ENCODE peak calls at places on chromosomes 7 and 10, in five cellular contexts. One of them, this sample, is unnamed.

GRCh38 chr10:75358835-75359421 is 42.6 kb downstream of the ZNF503 start:
- DNase-seq in A549: peak
- DNase-seq in DMS153: no peak
- DNase-seq in neuronal stem cell: no peak
- DNase-seq in HEK293T: peak
- DNase-seq in this sample: peak

GRCh38 chr10:75922435-75922834 is 491.0 kb downstream of the LRMDA start:
- DNase-seq in DMS153: no peak
- DNase-seq in neuronal stem cell: no peak
- DNase-seq in A549: no peak
- DNase-seq in HEK293T: no peak
- DNase-seq in this sample: no peak

GRCh38 chr10:62734781-62735463 is 69.6 kb upstream of the ADO start:
- DNase-seq in neuronal stem cell: no peak
- DNase-seq in DMS153: no peak
- DNase-seq in A549: no peak
- DNase-seq in HEK293T: no peak
- DNase-seq in this sample: no peak

GRCh38 chr10:60978287-60979115 is 34.5 kb upstream of the RHOBTB1 start:
- DNase-seq in HEK293T: peak
- DNase-seq in neuronal stem cell: no peak
- DNase-seq in DMS153: no peak
- DNase-seq in A549: no peak
- DNase-seq in this sample: peak

GRCh38 chr10:90859321-90859751 is 1.5 kb upstream of the HTR7 start:
- DNase-seq in A549: no peak
- DNase-seq in neuronal stem cell: no peak
- DNase-seq in DMS153: no peak
- DNase-seq in HEK293T: no peak
- DNase-seq in this sample: peak

GRCh38 chr7:4667776-4668509 is 14.2 kb upstream of the FOXK1 start:
- DNase-seq in DMS153: no peak
- DNase-seq in neuronal stem cell: no peak
- DNase-seq in A549: no peak
- DNase-seq in HEK293T: no peak
- DNase-seq in this sample: no peak

GRCh38 chr7:135186261-135186540 is 15.7 kb upstream of the CYREN start:
- DNase-seq in HEK293T: no peak
- DNase-seq in DMS153: no peak
- DNase-seq in A549: no peak
- DNase-seq in neuronal stem cell: no peak
- DNase-seq in this sample: no peak

GRCh38 chr7:45938626-45939302 is 17.7 kb upstream of the IGFBP3 start:
- DNase-seq in HEK293T: no peak
- DNase-seq in A549: no peak
- DNase-seq in neuronal stem cell: no peak
- DNase-seq in DMS153: no peak
- DNase-seq in this sample: no peak

GRCh38 chr7:44964831-44965440 is 13.9 kb downstream of the MYO1G start:
- DNase-seq in neuronal stem cell: no peak
- DNase-seq in DMS153: no peak
- DNase-seq in HEK293T: no peak
- DNase-seq in A549: no peak
- DNase-seq in this sample: no peak

GRCh38 chr7:1323178-1324027 is 90.7 kb downstream of the UNCX start:
- DNase-seq in HEK293T: peak
- DNase-seq in DMS153: no peak
- DNase-seq in neuronal stem cell: no peak
- DNase-seq in A549: no peak
- DNase-seq in this sample: no peak

GRCh38 chr10:71729023-71729649 is 9.6 kb upstream of the C10orf105 start:
- DNase-seq in A549: peak
- DNase-seq in HEK293T: no peak
- DNase-seq in neuronal stem cell: no peak
- DNase-seq in DMS153: peak
- DNase-seq in this sample: peak

GRCh38 chr7:97008275-97008917 is 3.0 kb downstream of the DLX6 start:
- DNase-seq in A549: no peak
- DNase-seq in neuronal stem cell: no peak
- DNase-seq in HEK293T: no peak
- DNase-seq in DMS153: no peak
- DNase-seq in this sample: no peak

GRCh38 chr7:45712872-45713668 is 138.9 kb downstream of the ADCY1 start:
- DNase-seq in HEK293T: no peak
- DNase-seq in neuronal stem cell: no peak
- DNase-seq in DMS153: no peak
- DNase-seq in A549: no peak
- DNase-seq in this sample: no peak

GRCh38 chr10:62050941-62051433 is 149.5 kb downstream of the ARID5B start:
- DNase-seq in DMS153: no peak
- DNase-seq in A549: peak
- DNase-seq in HEK293T: no peak
- DNase-seq in neuronal stem cell: no peak
- DNase-seq in this sample: peak

GRCh38 chr7:10662491-10662890 is 311.2 kb upstream of the PHF14 start:
- DNase-seq in A549: no peak
- DNase-seq in DMS153: no peak
- DNase-seq in neuronal stem cell: no peak
- DNase-seq in HEK293T: no peak
- DNase-seq in this sample: no peak

GRCh38 chr7:118045629-118046028 is 138.3 kb upstream of the LSM8 start:
- DNase-seq in DMS153: no peak
- DNase-seq in A549: no peak
- DNase-seq in HEK293T: no peak
- DNase-seq in neuronal stem cell: no peak
- DNase-seq in this sample: no peak

GRCh38 chr7:87886875-87887274 is 10.6 kb downstream of the DBF4 start:
- DNase-seq in A549: no peak
- DNase-seq in DMS153: no peak
- DNase-seq in HEK293T: no peak
- DNase-seq in neuronal stem cell: no peak
- DNase-seq in this sample: peak

GRCh38 chr7:102875700-102876192 is 37.1 kb upstream of the LRRC17 start:
- DNase-seq in DMS153: no peak
- DNase-seq in neuronal stem cell: no peak
- DNase-seq in HEK293T: no peak
- DNase-seq in A549: peak
- DNase-seq in this sample: peak

GRCh38 chr10:76086571-76087260 is 655.3 kb downstream of the LRMDA start:
- DNase-seq in A549: peak
- DNase-seq in DMS153: peak
- DNase-seq in neuronal stem cell: no peak
- DNase-seq in HEK293T: peak
- DNase-seq in this sample: peak

GRCh38 chr10:7788640-7789335 is 811 bp downstream of the ATP5F1C start:
- DNase-seq in DMS153: no peak
- DNase-seq in A549: no peak
- DNase-seq in HEK293T: peak
- DNase-seq in neuronal stem cell: no peak
- DNase-seq in this sample: peak

GRCh38 chr7:108824840-108825540 is 255.3 kb downstream of the DNAJB9 start:
- DNase-seq in DMS153: no peak
- DNase-seq in neuronal stem cell: no peak
- DNase-seq in HEK293T: no peak
- DNase-seq in A549: no peak
- DNase-seq in this sample: peak

GRCh38 chr10:4503076-4503475 is 322.9 kb upstream of the AKR1E2 start:
- DNase-seq in A549: no peak
- DNase-seq in DMS153: no peak
- DNase-seq in HEK293T: no peak
- DNase-seq in neuronal stem cell: no peak
- DNase-seq in this sample: no peak

GRCh38 chr10:132458595-132459251 is 61.7 kb downstream of the PWWP2B start:
- DNase-seq in neuronal stem cell: no peak
- DNase-seq in A549: peak
- DNase-seq in HEK293T: peak
- DNase-seq in DMS153: no peak
- DNase-seq in this sample: peak

GRCh38 chr7:155795951-155796350 is 16.3 kb downstream of the SHH start:
- DNase-seq in HEK293T: no peak
- DNase-seq in DMS153: no peak
- DNase-seq in A549: no peak
- DNase-seq in neuronal stem cell: no peak
- DNase-seq in this sample: no peak

GRCh38 chr7:21367081-21367480 is 60.8 kb upstream of the SP4 start:
- DNase-seq in DMS153: peak
- DNase-seq in HEK293T: no peak
- DNase-seq in A549: no peak
- DNase-seq in neuronal stem cell: no peak
- DNase-seq in this sample: no peak

GRCh38 chr10:73887038-73888015 is 13.0 kb upstream of the CAMK2G start:
- DNase-seq in A549: peak
- DNase-seq in DMS153: no peak
- DNase-seq in neuronal stem cell: no peak
- DNase-seq in HEK293T: no peak
- DNase-seq in this sample: peak

GRCh38 chr10:97062484-97062883 is 123.3 kb downstream of the SLIT1 start:
- DNase-seq in A549: no peak
- DNase-seq in DMS153: no peak
- DNase-seq in neuronal stem cell: no peak
- DNase-seq in HEK293T: no peak
- DNase-seq in this sample: no peak

GRCh38 chr7:87872356-87872755 is 3.8 kb downstream of the SLC25A40 start:
- DNase-seq in DMS153: no peak
- DNase-seq in neuronal stem cell: no peak
- DNase-seq in HEK293T: no peak
- DNase-seq in A549: no peak
- DNase-seq in this sample: no peak

GRCh38 chr7:103810112-103810744 is 179.2 kb downstream of the RELN start:
- DNase-seq in HEK293T: no peak
- DNase-seq in neuronal stem cell: no peak
- DNase-seq in DMS153: no peak
- DNase-seq in A549: no peak
- DNase-seq in this sample: no peak

GRCh38 chr10:24214762-24215161 is 5.8 kb downstream of the KIAA1217 start:
- DNase-seq in A549: no peak
- DNase-seq in DMS153: no peak
- DNase-seq in neuronal stem cell: no peak
- DNase-seq in HEK293T: no peak
- DNase-seq in this sample: no peak

GRCh38 chr7:1922071-1922869 is 252.2 kb downstream of the ELFN1 start:
- DNase-seq in neuronal stem cell: no peak
- DNase-seq in DMS153: no peak
- DNase-seq in A549: no peak
- DNase-seq in HEK293T: no peak
- DNase-seq in this sample: no peak

GRCh38 chr7:158272509-158273137 is 315.0 kb downstream of the PTPRN2 start:
- DNase-seq in HEK293T: no peak
- DNase-seq in DMS153: no peak
- DNase-seq in A549: no peak
- DNase-seq in neuronal stem cell: no peak
- DNase-seq in this sample: no peak

GRCh38 chr7:94223375-94224084 is 171.2 kb upstream of the COL1A2 start:
- DNase-seq in HEK293T: peak
- DNase-seq in A549: peak
- DNase-seq in DMS153: peak
- DNase-seq in neuronal stem cell: peak
- DNase-seq in this sample: peak

GRCh38 chr7:44391746-44392617 is 66.6 kb upstream of the CAMK2B start:
- DNase-seq in HEK293T: no peak
- DNase-seq in neuronal stem cell: no peak
- DNase-seq in DMS153: no peak
- DNase-seq in A549: no peak
- DNase-seq in this sample: no peak

GRCh38 chr7:16627236-16627635 is 18.3 kb downstream of the ANKMY2 start:
- DNase-seq in HEK293T: no peak
- DNase-seq in DMS153: no peak
- DNase-seq in A549: no peak
- DNase-seq in neuronal stem cell: no peak
- DNase-seq in this sample: peak

GRCh38 chr7:33061282-33061928 is 1.2 kb downstream of the NT5C3A start:
- DNase-seq in DMS153: no peak
- DNase-seq in neuronal stem cell: no peak
- DNase-seq in A549: no peak
- DNase-seq in HEK293T: no peak
- DNase-seq in this sample: no peak

GRCh38 chr7:36862685-36863375 is 138.5 kb upstream of the AOAH start:
- DNase-seq in A549: no peak
- DNase-seq in neuronal stem cell: no peak
- DNase-seq in DMS153: no peak
- DNase-seq in HEK293T: no peak
- DNase-seq in this sample: no peak